ENCODE peak calls at places on chromosomes 1 and 21, in ten cellular contexts. P is GM06990, T is brain microvascular endothelial cell, L is GM13976, X is keratinocyte, R is IMR-90, M is fibroblast of pulmonary artery, V is astrocyte, Q is progenitor cell of endocrine pancreas, F is NB4. H is an unnamed sample.
A peak's percentile ranks its signal among the peaks of the same experiment; 100 is the strongest.

GRCh38 chr1:1374068-1374860 is 743 bp downstream of the AURKAIP1 start:
- DNase-seq in L (no peak), M (no peak), R (no peak), X (no peak), Q (no peak), T (no peak), V (no peak), P (peak; percentile 23), F (peak; percentile 67), H (peak; percentile 47)

GRCh38 chr1:92831762-92832536 is at the start of gene RPL5:
- DNase-seq in L (peak; percentile 98), T (peak; percentile 96), F (peak; percentile 96), P (peak; percentile 99), V (peak; percentile 89), M (peak; percentile 98), R (peak; percentile 97), X (peak; percentile 90), Q (peak; percentile 98), H (peak; percentile 97)

GRCh38 chr1:2594001-2594640 is 7.5 kb downstream of the PRXL2B start:
- DNase-seq in M (peak; percentile 50), L (no peak), P (no peak), R (no peak), Q (no peak), F (no peak), T (no peak), X (no peak), V (no peak), H (no peak)

GRCh38 chr1:99969260-99969728 is 502 bp upstream of the SLC35A3 start:
- DNase-seq in R (no peak), P (no peak), M (no peak), V (no peak), L (no peak), T (no peak), Q (no peak), F (no peak), X (no peak), H (no peak)

GRCh38 chr1:70227439-70227838 is 6.3 kb downstream of the SRSF11 start:
- DNase-seq in T (no peak), V (no peak), M (no peak), L (no peak), P (no peak), F (peak; percentile 8), Q (no peak), R (peak; percentile 7), X (no peak), H (no peak)

GRCh38 chr1:201353186-201353940 is 24.1 kb downstream of the TNNT2 start:
- DNase-seq in Q (no peak), V (no peak), R (no peak), X (no peak), M (no peak), T (no peak), P (no peak), L (no peak), F (no peak), H (no peak)

GRCh38 chr1:76239470-76239918 is 164.9 kb downstream of the ST6GALNAC3 start:
- DNase-seq in T (no peak), V (no peak), M (no peak), F (no peak), P (no peak), R (no peak), X (no peak), L (no peak), Q (no peak), H (no peak)

GRCh38 chr1:101482306-101482705 is 245.5 kb downstream of the S1PR1 start:
- DNase-seq in X (no peak), Q (no peak), P (no peak), R (no peak), V (no peak), T (no peak), F (no peak), M (no peak), L (no peak), H (no peak)

GRCh38 chr1:225849905-225850304 is 32.3 kb downstream of the TMEM63A start:
- DNase-seq in M (no peak), Q (no peak), L (no peak), F (no peak), P (no peak), X (no peak), T (no peak), V (no peak), R (no peak), H (no peak)

GRCh38 chr1:169133801-169134558 is 27.5 kb downstream of the ATP1B1 start:
- DNase-seq in M (peak; percentile 44), F (peak; percentile 15), T (no peak), L (no peak), Q (no peak), V (no peak), P (no peak), X (no peak), R (no peak), H (no peak)

GRCh38 chr1:40132383-40133121 is 28.6 kb upstream of the RLF start:
- DNase-seq in R (no peak), Q (no peak), X (no peak), L (no peak), V (no peak), M (no peak), P (no peak), F (no peak), T (no peak), H (no peak)

GRCh38 chr21:29436143-29436542 is 137.4 kb downstream of the BACH1 start:
- DNase-seq in T (no peak), P (no peak), V (peak; percentile 4), M (peak; percentile 81), R (no peak), F (no peak), X (no peak), L (no peak), Q (no peak), H (no peak)

GRCh38 chr1:82586473-82586872 is 785.7 kb downstream of the ADGRL2 start:
- DNase-seq in V (no peak), R (no peak), F (peak; percentile 1), Q (no peak), X (no peak), P (no peak), T (no peak), L (no peak), M (peak; percentile 8), H (no peak)

GRCh38 chr1:76059461-76059860 is 15.1 kb upstream of the ST6GALNAC3 start:
- DNase-seq in Q (no peak), M (no peak), P (no peak), L (no peak), T (no peak), V (no peak), X (no peak), F (no peak), R (no peak), H (no peak)

GRCh38 chr1:199291022-199291740 is 652.3 kb downstream of the PTPRC start:
- DNase-seq in R (no peak), V (peak; percentile 44), M (no peak), Q (no peak), F (no peak), X (no peak), P (no peak), T (no peak), L (no peak), H (no peak)

GRCh38 chr21:41973861-41974751 is 20.3 kb upstream of the C2CD2 start:
- DNase-seq in M (peak; percentile 14), L (peak; percentile 69), P (peak; percentile 40), Q (no peak), X (no peak), T (no peak), F (peak; percentile 89), V (no peak), R (peak; percentile 5), H (peak; percentile 55)

GRCh38 chr1:59674605-59675004 is 140.1 kb upstream of the HOOK1 start:
- DNase-seq in P (no peak), M (peak; percentile 77), R (peak; percentile 24), Q (no peak), F (peak; percentile 89), X (peak; percentile 28), L (no peak), T (no peak), V (no peak), H (peak; percentile 96)

GRCh38 chr21:34890258-34890723 is 158.8 kb downstream of the RUNX1 start:
- DNase-seq in P (no peak), T (no peak), F (no peak), R (no peak), Q (no peak), V (no peak), M (no peak), X (no peak), L (no peak), H (no peak)

GRCh38 chr21:33587792-33588484 is 546 bp downstream of the DONSON start:
- DNase-seq in Q (peak; percentile 12), M (peak; percentile 30), T (peak; percentile 10), F (peak; percentile 62), L (peak; percentile 67), X (no peak), P (peak; percentile 63), V (peak; percentile 7), R (peak; percentile 20), H (peak; percentile 30)

GRCh38 chr1:19936061-19936750 is 12.8 kb upstream of the PLA2G2E start:
- DNase-seq in P (no peak), X (no peak), Q (no peak), R (no peak), L (no peak), M (no peak), V (no peak), F (peak; percentile 10), T (no peak), H (no peak)
- TF ChIP-seq CTCF in P (no peak), X (no peak), Q (no peak), R (no peak), L (no peak), M (no peak), V (no peak), F (no peak), T (no peak), H (no peak)

DNA sequence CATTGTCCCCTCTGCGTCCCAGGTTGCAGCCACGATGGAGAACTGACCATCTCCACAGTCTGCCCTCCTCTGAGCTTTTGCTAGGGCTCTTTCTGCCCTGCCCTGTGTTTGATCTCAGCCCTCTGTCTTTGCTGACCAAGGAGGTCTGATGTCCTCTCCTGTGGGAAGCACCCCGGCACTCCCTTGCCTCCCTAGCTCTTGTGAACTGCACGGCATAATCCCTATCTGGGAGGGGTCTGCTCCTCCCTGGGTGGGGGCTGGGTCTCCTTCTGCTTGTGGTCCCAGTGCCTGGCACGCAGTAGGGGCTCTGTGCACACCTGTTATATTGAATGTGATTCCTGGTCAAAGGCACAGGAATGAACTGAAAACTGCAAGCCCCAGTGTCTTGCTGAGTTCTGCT is 2.4 kb downstream of the DRAXIN start:
- DNase-seq in L (no peak), P (no peak), M (no peak), X (no peak), R (no peak), F (no peak), Q (no peak), V (no peak), T (no peak), H (no peak)
- TF ChIP-seq CTCF in L (no peak), P (no peak), M (no peak), X (no peak), R (no peak), F (no peak), Q (no peak), V (no peak), T (no peak), H (no peak)

GRCh38 chr1:194857413-194857812 is 1671.0 kb upstream of the B3GALT2 start:
- DNase-seq in T (no peak), X (no peak), P (no peak), F (no peak), Q (no peak), V (no peak), L (no peak), R (no peak), M (no peak), H (no peak)
- TF ChIP-seq CTCF in T (no peak), X (no peak), P (no peak), F (no peak), Q (no peak), V (no peak), L (no peak), R (no peak), M (no peak), H (no peak)

GRCh38 chr1:115275216-115275615 is 62.8 kb downstream of the NGF start:
- DNase-seq in L (no peak), Q (no peak), T (no peak), P (no peak), X (no peak), R (peak; percentile 30), M (peak; percentile 35), V (no peak), F (peak; percentile 32), H (no peak)
- TF ChIP-seq CTCF in L (peak; percentile 24), Q (peak; percentile 36), T (peak; percentile 72), P (peak; percentile 67), X (peak; percentile 46), R (peak; percentile 48), M (peak; percentile 47), V (no peak), F (peak; percentile 56), H (peak; percentile 41)